ENCODE peak calls at places on chromosomes 13 and 19, in ten cellular contexts. Q is NCI-H1105 treated with DMSO at 0.1 percent for 48 hours; Y is stimulated activated CD4-positive, alpha-beta T cell treated with anti-CD3 and anti-CD28 coated beads, Interleukin-15, amount 100 ng/mL, for 1 hour; F is C1 segment of cervical spinal cord; K is ELR; I is AG09319; D is HEK293T; C is heart right ventricle; R is thoracic aorta; N is AG08395. A is an unnamed sample.

GRCh38 chr13:46665243-46665629 is 112.3 kb downstream of the LRCH1 start:
- DNase-seq in Q (no peak), Y (no peak), F (no peak), K (no peak), I (no peak), D (no peak), C (no peak), R (no peak), N (no peak), A (no peak)

GRCh38 chr13:24473646-24474045 is 38.9 kb downstream of the PARP4 start:
- DNase-seq in Q (no peak), Y (no peak), F (no peak), K (no peak), I (no peak), D (no peak), C (no peak), R (no peak), N (no peak), A (no peak)

GRCh38 chr19:32886241-32886640 is 16.7 kb upstream of the SLC7A9 start:
- DNase-seq in Q (no peak), Y (no peak), F (no peak), K (no peak), I (no peak), D (no peak), C (no peak), R (no peak), N (no peak), A (no peak)

GRCh38 chr13:105291987-105292386 is 1243.5 kb downstream of the EFNB2 start:
- DNase-seq in Q (no peak), Y (no peak), F (no peak), K (no peak), I (no peak), D (no peak), C (no peak), R (no peak), N (no peak), A (no peak)

GRCh38 chr19:45587873-45588272 is 3.3 kb upstream of the OPA3 start:
- DNase-seq in Q (no peak), Y (no peak), F (no peak), K (no peak), I (no peak), D (no peak), C (no peak), R (no peak), N (no peak), A (no peak)

GRCh38 chr13:38166121-38166520 is 183.5 kb upstream of the UFM1 start:
- DNase-seq in Q (no peak), Y (no peak), F (no peak), K (peak; percentile 1), I (no peak), D (no peak), C (no peak), R (no peak), N (no peak), A (no peak)

GRCh38 chr19:2064788-2065524 is 13.9 kb upstream of the MKNK2 start:
- DNase-seq in Q (no peak), Y (no peak), F (peak; percentile 73), K (peak; percentile 16), I (no peak), D (no peak), C (peak; percentile 66), R (no peak), N (peak; percentile 31), A (no peak)

GRCh38 chr19:3061214-3062161 is 807 bp downstream of the TLE5 start:
- DNase-seq in Q (no peak), Y (peak; percentile 64), F (peak; percentile 63), K (peak; percentile 49), I (no peak), D (no peak), C (peak; percentile 78), R (no peak), N (peak; percentile 60), A (no peak)

GRCh38 chr13:40447857-40448256 is 218.6 kb downstream of the FOXO1 start:
- DNase-seq in Q (no peak), Y (no peak), F (no peak), K (no peak), I (no peak), D (no peak), C (no peak), R (no peak), N (no peak), A (no peak)